ENCODE peak calls at places on chromosomes 2 and 18, in four cellular contexts. D is COR-L47, F is NB4, N is H9. V is an unnamed sample.

GRCh38 chr2:204010611-204011560 is 74.3 kb downstream of the ICOS start:
- DNase-seq in D (no peak), F (no peak), N (no peak), V (no peak)

GRCh38 chr2:165560377-165560988 is 91.0 kb downstream of the CSRNP3 start:
- DNase-seq in D (no peak), F (no peak), N (no peak), V (no peak)

GRCh38 chr18:60130289-60130688 is 230.5 kb downstream of the PMAIP1 start:
- DNase-seq in D (no peak), F (no peak), N (no peak), V (no peak)

GRCh38 chr2:132415256-132416079 is 1.1 kb upstream of the GPR39 start:
- DNase-seq in D (no peak), F (no peak), N (no peak), V (peak)

GRCh38 chr18:51196116-51196810 is 1.2 kb downstream of the MEX3C start:
- DNase-seq in D (peak), F (peak), N (no peak), V (peak)

GRCh38 chr2:23460228-23460627 is 75.2 kb downstream of the KLHL29 start:
- DNase-seq in D (no peak), F (peak), N (no peak), V (no peak)

GRCh38 chr18:79898952-79899608 is 52.4 kb downstream of the SLC66A2 start:
- DNase-seq in D (no peak), F (no peak), N (peak), V (peak)

GRCh38 chr2:110955546-110955945 is 165.2 kb upstream of the BCL2L11 start:
- DNase-seq in D (no peak), F (no peak), N (no peak), V (no peak)

GRCh38 chr2:222797308-222797707 is 63.5 kb upstream of the ACSL3 start:
- DNase-seq in D (peak), F (peak), N (no peak), V (no peak)

GRCh38 chr2:121992700-121993099 is 237.2 kb downstream of the TSN start:
- DNase-seq in D (no peak), F (no peak), N (peak), V (no peak)

GRCh38 chr2:221448086-221448856 is 123.8 kb downstream of the EPHA4 start:
- DNase-seq in D (no peak), F (no peak), N (no peak), V (no peak)

GRCh38 chr2:46306320-46306719 is 9.1 kb downstream of the EPAS1 start:
- DNase-seq in D (peak), F (no peak), N (no peak), V (no peak)

GRCh38 chr2:231602874-231603467 is 10.3 kb downstream of the TEX44 start:
- DNase-seq in D (no peak), F (no peak), N (no peak), V (no peak)

GRCh38 chr2:15636972-15637785 is 45.5 kb downstream of the DDX1 start:
- DNase-seq in D (peak), F (peak), N (peak), V (peak)

GRCh38 chr2:208570851-208571763 is 164.5 kb downstream of the PTH2R start:
- DNase-seq in D (no peak), F (no peak), N (no peak), V (no peak)

GRCh38 chr2:98468621-98469236 is 24.1 kb downstream of the INPP4A start:
- DNase-seq in D (no peak), F (peak), N (no peak), V (no peak)

GRCh38 chr2:231680284-231680991 is 27.9 kb upstream of the PTMA start:
- DNase-seq in D (no peak), F (no peak), N (peak), V (peak)

GRCh38 chr18:70366670-70367069 is 77.8 kb downstream of the SOCS6 start:
- DNase-seq in D (no peak), F (no peak), N (no peak), V (no peak)

GRCh38 chr2:191270303-191271178 is 25.3 kb downstream of the MYO1B start:
- DNase-seq in D (no peak), F (no peak), N (no peak), V (no peak)

GRCh38 chr18:39764848-39765247 is 2190.2 kb upstream of the PIK3C3 start:
- DNase-seq in D (no peak), F (no peak), N (no peak), V (no peak)

GRCh38 chr18:79404567-79404910 is 8.8 kb downstream of the NFATC1 start:
- DNase-seq in D (no peak), F (no peak), N (no peak), V (no peak)

GRCh38 chr2:10873171-10873570 is 38.6 kb upstream of the KCNF1 start:
- DNase-seq in D (no peak), F (no peak), N (no peak), V (no peak)

GRCh38 chr2:3805120-3805519 is 101.7 kb downstream of the DCDC2C start:
- DNase-seq in D (no peak), F (peak), N (peak), V (no peak)

GRCh38 chr2:195842932-195843331 is 185.9 kb downstream of the SLC39A10 start:
- DNase-seq in D (no peak), F (no peak), N (no peak), V (no peak)

V was measured in WTC11.